ENCODE peak calls at places on chromosomes 4 and X, in six cellular contexts. P, L, O, B, Z and X are unnamed samples.

GRCh38 chrX:99266255-99266654 is 1143.8 kb downstream of the PCDH19 start:
- DNase-seq in P (no peak), L (no peak), O (no peak), B (no peak), Z (no peak), X (no peak)

GRCh38 chr4:158530391-158530790 is 8.7 kb downstream of the RXFP1 start:
- DNase-seq in P (no peak), L (peak; percentile 14), O (no peak), B (no peak), Z (no peak), X (no peak)

GRCh38 chrX:40093586-40093985 is 4.2 kb downstream of the BCOR start:
- DNase-seq in P (no peak), L (no peak), O (no peak), B (no peak), Z (no peak), X (no peak)

GRCh38 chr4:146488495-146489174 is 33.1 kb downstream of the SLC10A7 start:
- DNase-seq in P (no peak), L (no peak), O (no peak), B (no peak), Z (no peak), X (no peak)

GRCh38 chrX:149950681-149951080 is 12.4 kb upstream of the EOLA2 start:
- DNase-seq in P (no peak), L (peak; percentile 42), O (peak; percentile 46), B (peak; percentile 3), Z (no peak), X (peak; percentile 18)

GRCh38 chrX:45623266-45623665 is 422.6 kb upstream of the DIPK2B start:
- DNase-seq in P (no peak), L (peak; percentile 92), O (peak; percentile 62), B (no peak), Z (no peak), X (no peak)

GRCh38 chr4:78560296-78560963 is 8.9 kb downstream of the ANXA3 start:
- DNase-seq in P (no peak), L (no peak), O (peak; percentile 91), B (no peak), Z (no peak), X (no peak)

GRCh38 chrX:47958943-47959342 is 44.8 kb downstream of the ZNF182 start:
- DNase-seq in P (no peak), L (no peak), O (peak; percentile 1), B (peak; percentile 12), Z (no peak), X (peak; percentile 18)

GRCh38 chrX:154374361-154375155 is at the start of gene FLNA:
- DNase-seq in P (peak; percentile 59), L (no peak), O (no peak), B (peak; percentile 47), Z (peak; percentile 54), X (no peak)

GRCh38 chrX:55522577-55523254 is 33.1 kb upstream of the USP51 start:
- DNase-seq in P (no peak), L (no peak), O (no peak), B (no peak), Z (no peak), X (no peak)

GRCh38 chrX:27679281-27679680 is 89.1 kb downstream of the DCAF8L2 start:
- DNase-seq in P (no peak), L (no peak), O (peak; percentile 4), B (no peak), Z (no peak), X (no peak)

GRCh38 chrX:44474410-44474809 is 68.2 kb downstream of the FUNDC1 start:
- DNase-seq in P (peak; percentile 58), L (no peak), O (peak; percentile 47), B (no peak), Z (no peak), X (no peak)

GRCh38 chr4:147360301-147360700 is 120.6 kb upstream of the EDNRA start:
- DNase-seq in P (no peak), L (peak; percentile 44), O (peak; percentile 50), B (no peak), Z (no peak), X (no peak)

GRCh38 chr4:133316874-133317273 is 167.8 kb downstream of the PCDH10 start:
- DNase-seq in P (no peak), L (no peak), O (no peak), B (no peak), Z (no peak), X (no peak)

DNA sequence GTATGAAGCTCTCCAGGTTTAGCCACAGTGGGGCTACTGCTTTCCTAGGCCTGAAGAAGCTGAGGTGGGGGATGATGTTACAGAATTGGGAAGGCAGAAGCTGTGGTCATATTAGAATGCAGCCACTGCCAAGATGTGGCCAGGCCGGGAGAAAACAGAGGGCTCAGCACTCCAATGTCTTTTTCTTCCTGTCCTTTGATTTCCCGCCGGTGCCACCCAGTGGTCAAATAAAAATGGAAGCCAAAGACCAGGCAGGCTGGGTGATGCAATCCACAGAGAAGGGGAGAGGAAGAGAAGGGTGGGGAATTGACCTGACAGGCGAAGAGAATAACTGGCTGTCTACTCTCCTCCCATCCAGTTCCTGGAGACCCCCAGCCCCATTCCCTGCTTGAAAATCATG is 94.9 kb upstream of the SHISA3 start:
- DNase-seq in P (no peak), L (no peak), O (no peak), B (no peak), Z (no peak), X (no peak)
- TF ChIP-seq CTCF in P (no peak), L (no peak), O (peak; percentile 13), B (peak; percentile 18), Z (no peak), X (peak; percentile 12)

GRCh38 chrX:132093239-132093860 is 34.5 kb downstream of the FRMD7 start:
- DNase-seq in P (no peak), L (no peak), O (no peak), B (no peak), Z (no peak), X (no peak)
- TF ChIP-seq CTCF in P (no peak), L (no peak), O (no peak), B (no peak), Z (no peak), X (no peak)

DNA sequence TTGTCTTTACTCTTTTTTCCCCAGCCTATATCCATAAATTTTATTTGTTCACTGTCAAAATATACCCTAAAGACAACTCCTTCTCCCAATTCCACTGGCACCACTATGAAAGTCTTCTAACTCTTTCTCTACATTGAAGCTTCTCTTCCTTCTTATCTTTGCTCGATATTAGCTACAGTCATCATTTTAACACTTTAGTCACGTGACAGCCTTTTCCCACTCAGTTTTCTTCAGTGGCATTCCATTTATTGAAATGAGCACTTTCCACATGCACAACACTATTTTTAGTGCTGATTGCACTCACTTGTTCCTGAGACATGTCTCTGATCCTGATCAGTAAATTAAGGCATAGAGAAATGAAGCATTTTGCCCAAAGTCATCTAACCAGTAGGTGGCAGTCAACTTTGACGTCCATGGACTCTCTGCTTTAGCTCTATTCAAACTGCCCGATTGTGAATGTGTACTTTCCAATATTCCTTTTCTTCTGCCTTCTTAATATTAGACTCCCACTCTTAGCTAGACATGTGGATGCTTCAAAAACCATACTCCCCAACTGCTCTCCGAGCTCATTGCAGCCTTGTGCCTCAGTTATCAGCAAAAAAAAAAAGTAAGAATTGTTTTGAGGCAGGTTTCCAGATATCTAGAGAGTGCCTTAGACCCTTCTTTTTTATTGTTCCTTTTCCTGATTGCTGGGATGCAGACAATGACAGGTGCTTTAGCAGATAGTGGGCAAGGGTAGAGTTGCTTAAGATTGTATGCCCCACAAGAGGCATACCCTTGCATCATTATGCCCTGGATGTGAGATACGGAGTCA is 394.4 kb upstream of the ADGRL3 start:
- DNase-seq in P (no peak), L (no peak), O (peak; percentile 47), B (peak; percentile 7), Z (no peak), X (peak; percentile 3)
- TF ChIP-seq CTCF in P (peak; percentile 21), L (no peak), O (peak; percentile 73), B (peak; percentile 26), Z (no peak), X (peak; percentile 33)

GRCh38 chr4:7435411-7436095 is 823 bp upstream of the PSAPL1 start:
- DNase-seq in P (no peak), L (no peak), O (no peak), B (no peak), Z (no peak), X (no peak)
- TF ChIP-seq CTCF in P (no peak), L (no peak), O (no peak), B (no peak), Z (no peak), X (no peak)

GRCh38 chr4:3443750-3444309 is 2.1 kb downstream of the HGFAC start:
- DNase-seq in P (no peak), L (no peak), O (no peak), B (no peak), Z (no peak), X (no peak)
- TF ChIP-seq CTCF in P (no peak), L (no peak), O (no peak), B (no peak), Z (no peak), X (no peak)

GRCh38 chr4:67332627-67333026 is 212.7 kb downstream of the CENPC start:
- DNase-seq in P (no peak), L (no peak), O (peak; percentile 38), B (peak; percentile 4), Z (no peak), X (no peak)
- TF ChIP-seq CTCF in P (peak; percentile 37), L (peak; percentile 12), O (peak; percentile 49), B (peak; percentile 8), Z (no peak), X (no peak)

DNA sequence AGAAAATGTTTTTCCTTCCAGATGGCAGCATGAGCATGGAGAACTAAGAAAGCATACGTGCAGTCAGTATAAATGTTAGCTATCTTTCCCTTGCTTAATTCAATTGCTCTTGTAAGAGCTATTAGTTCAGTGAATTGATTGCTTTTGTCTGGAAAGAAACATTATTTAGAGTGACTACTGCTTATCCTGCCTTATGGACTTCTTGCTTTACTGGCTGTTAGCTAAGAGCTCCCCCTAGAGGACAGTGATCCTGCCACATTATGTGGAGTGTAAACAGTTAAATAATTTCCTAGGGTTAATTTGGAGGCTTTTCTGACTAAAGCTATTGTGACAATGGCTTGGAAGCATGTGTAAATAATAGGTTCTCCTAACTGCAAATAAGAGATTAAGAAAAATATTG is 1402.4 kb downstream of the FAM133A start:
- DNase-seq in P (no peak), L (no peak), O (peak; percentile 21), B (no peak), Z (no peak), X (no peak)
- TF ChIP-seq CTCF in P (peak; percentile 27), L (peak; percentile 66), O (peak; percentile 27), B (peak; percentile 16), Z (no peak), X (peak; percentile 54)

GRCh38 chrX:114782925-114783324 is 199.0 kb downstream of the HTR2C start:
- DNase-seq in P (no peak), L (no peak), O (no peak), B (no peak), Z (no peak), X (no peak)

DNA sequence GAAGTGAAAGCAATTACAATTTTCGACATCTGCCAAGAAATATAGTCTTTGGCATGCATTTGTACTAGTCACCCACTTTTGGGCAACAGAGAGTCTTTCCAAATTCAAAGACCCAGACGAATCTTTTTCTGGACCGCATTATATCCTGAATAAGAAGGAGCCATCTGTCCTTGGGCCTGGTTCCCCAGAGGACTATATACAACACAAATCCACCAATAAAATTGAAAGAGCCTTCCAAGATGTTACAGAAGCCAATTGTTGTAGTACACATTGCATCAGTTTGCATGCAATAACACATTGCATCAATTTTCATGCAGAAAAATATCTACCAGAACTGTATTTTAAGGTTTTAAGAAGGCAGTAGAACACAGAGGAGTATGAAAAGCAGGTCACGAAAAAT is 203.1 kb downstream of the HTR2C start:
- DNase-seq in P (no peak), L (no peak), O (no peak), B (no peak), Z (no peak), X (no peak)
- TF ChIP-seq CTCF in P (no peak), L (no peak), O (no peak), B (no peak), Z (no peak), X (no peak)